ENCODE peak calls at places on chromosome 17, in seven cellular contexts. O, K, E, F, L, T and X are unnamed samples.

GRCh38 chr17:72119963-72120877 is 600 bp upstream of the SOX9 start:
- DNase-seq in O (peak; percentile 72), K (peak; percentile 59), E (no peak), F (peak; percentile 79), L (no peak), T (no peak), X (no peak)

GRCh38 chr17:66018786-66019185 is 173.1 kb downstream of the CEP112 start:
- DNase-seq in O (no peak), K (no peak), E (no peak), F (no peak), L (peak; percentile 86), T (no peak), X (no peak)

GRCh38 chr17:7790150-7790549 is 43.9 kb upstream of the KDM6B start:
- DNase-seq in O (no peak), K (no peak), E (no peak), F (no peak), L (no peak), T (no peak), X (no peak)

GRCh38 chr17:15513058-15513858 is 45.8 kb upstream of the CDRT4 start:
- DNase-seq in O (no peak), K (no peak), E (no peak), F (no peak), L (no peak), T (no peak), X (no peak)

GRCh38 chr17:77666881-77667395 is 291.6 kb upstream of the TNRC6C start:
- DNase-seq in O (no peak), K (no peak), E (no peak), F (no peak), L (no peak), T (no peak), X (peak; percentile 84)

GRCh38 chr17:13230908-13231307 is 213.1 kb upstream of the ELAC2 start:
- DNase-seq in O (no peak), K (no peak), E (no peak), F (no peak), L (no peak), T (no peak), X (no peak)

GRCh38 chr17:78232774-78233173 is 1.3 kb downstream of the TMEM235 start:
- DNase-seq in O (no peak), K (no peak), E (no peak), F (no peak), L (no peak), T (no peak), X (no peak)

GRCh38 chr17:80192268-80192667 is 22.4 kb downstream of the CARD14 start:
- DNase-seq in O (no peak), K (no peak), E (no peak), F (no peak), L (peak; percentile 8), T (no peak), X (no peak)

GRCh38 chr17:27038676-27039075 is 255.2 kb upstream of the WSB1 start:
- DNase-seq in O (no peak), K (no peak), E (no peak), F (peak; percentile 19), L (no peak), T (peak; percentile 34), X (peak; percentile 72)
- TF ChIP-seq MAX in O (no peak), K (no peak), E (no peak), F (no peak), L (no peak), T (no peak), X (no peak)

GRCh38 chr17:57941384-57942370 is 13.5 kb downstream of the CUEDC1 start:
- DNase-seq in O (no peak), K (no peak), E (no peak), F (no peak), L (no peak), T (no peak), X (no peak)

GRCh38 chr17:57939797-57940196 is 15.4 kb downstream of the CUEDC1 start:
- DNase-seq in O (no peak), K (no peak), E (peak; percentile 75), F (no peak), L (no peak), T (peak; percentile 40), X (peak; percentile 91)

GRCh38 chr17:57940217-57940616 is 15.0 kb downstream of the CUEDC1 start:
- DNase-seq in O (no peak), K (no peak), E (no peak), F (no peak), L (no peak), T (no peak), X (no peak)

GRCh38 chr17:57943140-57943539 is 12.1 kb downstream of the CUEDC1 start:
- DNase-seq in O (no peak), K (no peak), E (no peak), F (no peak), L (no peak), T (no peak), X (peak; percentile 50)

GRCh38 chr17:57940653-57941329 is 14.4 kb downstream of the CUEDC1 start:
- DNase-seq in O (no peak), K (no peak), E (peak; percentile 27), F (no peak), L (no peak), T (no peak), X (no peak)
- H3K4me3 ChIP-seq in O (no peak overlapping the region), K (no peak overlapping the region), E (no peak overlapping the region), F (no peak overlapping the region), L (no peak overlapping the region), T (no peak overlapping the region), X (no peak overlapping the region)

GRCh38 chr17:68981288-68981687 is 26.1 kb upstream of the ABCA8 start:
- DNase-seq in O (no peak), K (no peak), E (peak; percentile 32), F (no peak), L (peak; percentile 98), T (no peak), X (no peak)
- TF ChIP-seq MAX in O (no peak), K (no peak), E (no peak), F (no peak), L (no peak), T (no peak), X (no peak)

GRCh38 chr17:48734328-48735056 is 5.9 kb upstream of the HOXB13 start:
- DNase-seq in O (no peak), K (no peak), E (no peak), F (no peak), L (no peak), T (no peak), X (no peak)

GRCh38 chr17:48733632-48734327 is 5.2 kb upstream of the HOXB13 start:
- DNase-seq in O (no peak), K (no peak), E (no peak), F (no peak), L (no peak), T (no peak), X (no peak)

GRCh38 chr17:48732688-48733629 is 4.4 kb upstream of the HOXB13 start:
- DNase-seq in O (no peak), K (no peak), E (no peak), F (peak; percentile 44), L (no peak), T (no peak), X (no peak)

GRCh38 chr17:48737330-48738043 is 8.9 kb upstream of the HOXB13 start:
- DNase-seq in O (no peak), K (no peak), E (no peak), F (no peak), L (no peak), T (no peak), X (no peak)

DNA sequence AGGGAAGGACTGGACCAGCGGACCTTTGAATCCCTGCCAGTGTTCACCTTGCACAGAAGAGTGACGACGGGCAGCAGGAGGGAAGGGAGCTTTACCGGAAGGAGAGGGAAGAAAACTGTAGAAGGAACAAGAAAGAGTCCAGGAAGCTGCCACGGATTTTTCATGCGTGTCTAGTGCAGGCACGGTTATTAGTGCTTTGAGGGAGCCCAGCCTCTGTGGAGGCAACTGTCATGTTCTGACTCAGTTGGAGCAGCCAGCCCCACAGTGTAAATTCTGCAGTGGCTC is 6.4 kb upstream of the HOXB13 start:
- DNase-seq in O (no peak), K (no peak), E (no peak), F (no peak), L (no peak), T (no peak), X (no peak)
- H3K4me3 ChIP-seq in O (no peak overlapping the region), K (no peak overlapping the region), E (no peak overlapping the region), F (no peak overlapping the region), L (no peak overlapping the region), T (no peak overlapping the region), X (no peak overlapping the region)

GRCh38 chr17:29461807-29462206 is 71.6 kb downstream of the TAOK1 start:
- DNase-seq in O (no peak), K (no peak), E (no peak), F (no peak), L (no peak), T (no peak), X (no peak)
- TF ChIP-seq MAX in O (no peak), K (no peak), E (no peak), F (no peak), L (no peak), T (no peak), X (no peak)

DNA sequence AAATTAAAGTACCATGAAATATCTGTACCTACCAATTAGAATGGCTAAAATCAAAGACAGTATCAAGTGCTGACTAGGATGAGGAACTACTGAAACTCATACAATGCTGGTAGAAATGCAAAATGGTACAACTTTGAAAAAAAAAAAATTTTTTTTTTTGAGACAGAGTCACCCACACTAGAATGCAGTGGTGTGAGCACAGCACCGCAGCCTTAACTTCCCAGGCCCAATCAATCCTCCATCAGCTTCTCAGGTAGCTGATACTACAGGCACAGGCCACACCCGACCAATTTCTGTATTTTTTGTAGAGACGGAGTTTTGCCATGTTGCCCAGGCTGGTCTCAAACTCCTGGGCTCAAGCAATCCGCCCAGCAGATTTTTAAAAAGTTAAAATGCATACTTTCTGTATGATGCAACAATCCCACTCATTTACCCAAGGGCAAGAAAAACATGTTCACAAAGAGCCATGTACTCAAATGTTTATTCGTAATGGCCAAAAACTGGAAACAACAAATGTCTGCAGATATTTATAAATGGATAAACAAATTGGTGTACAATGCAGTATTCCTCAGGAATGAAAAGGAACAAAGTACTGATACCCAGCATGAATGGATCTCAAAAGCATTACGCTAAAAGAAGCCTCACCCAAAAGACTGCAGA is 8.7 kb downstream of the SMURF2 start:
- DNase-seq in O (no peak), K (no peak), E (no peak), F (no peak), L (no peak), T (no peak), X (peak; percentile 14)
- H3K4me3 ChIP-seq in O (no peak overlapping the region), K (no peak overlapping the region), E (no peak overlapping the region), F (peak overlapping the region; percentile 1), L (no peak overlapping the region), T (no peak overlapping the region), X (no peak overlapping the region)

GRCh38 chr17:76243826-76244679 is 3.8 kb upstream of the RNF157 start:
- DNase-seq in O (no peak), K (no peak), E (no peak), F (no peak), L (no peak), T (no peak), X (no peak)
- TF ChIP-seq MAX in O (no peak), K (no peak), E (no peak), F (no peak), L (no peak), T (peak; percentile 27), X (no peak)